ENCODE peak calls at places on chromosomes 1 and 21, in five cellular contexts. E is A549, B is HepG2, H is neuronal stem cell, J is aorta. R is an unnamed sample.

GRCh38 chr1:43529206-43529731 is 1.4 kb upstream of the PTPRF start:
- DNase-seq in J (peak; percentile 88), B (peak; percentile 82), H (peak; percentile 89), E (peak; percentile 87), R (peak; percentile 91)

GRCh38 chr1:173056355-173056754 is 5.6 kb upstream of the TNFSF18 start:
- DNase-seq in B (no peak), H (no peak), E (no peak), J (no peak), R (no peak)

GRCh38 chr1:209727286-209727685 is 22.6 kb downstream of the HSD11B1 start:
- DNase-seq in E (no peak), J (no peak), H (no peak), B (no peak), R (no peak)

GRCh38 chr1:110084226-110085078 is 14.0 kb upstream of the ALX3 start:
- DNase-seq in E (no peak), J (peak; percentile 72), H (no peak), B (no peak), R (peak; percentile 52)

GRCh38 chr1:41673806-41674205 is 189.3 kb upstream of the EDN2 start:
- DNase-seq in J (no peak), B (no peak), E (no peak), H (no peak), R (no peak)

GRCh38 chr1:101002551-101002950 is 23.0 kb downstream of the DPH5 start:
- DNase-seq in E (no peak), J (no peak), H (no peak), B (no peak), R (peak; percentile 18)

GRCh38 chr1:10361515-10361914 is 37.3 kb upstream of the PGD start:
- DNase-seq in H (no peak), E (no peak), B (no peak), J (no peak), R (no peak)

GRCh38 chr21:42706765-42707164 is 53.3 kb downstream of the PDE9A start:
- DNase-seq in J (no peak), H (no peak), E (no peak), B (no peak), R (no peak)

GRCh38 chr1:102110591-102110990 is 113.9 kb upstream of the OLFM3 start:
- DNase-seq in B (no peak), J (no peak), H (no peak), E (no peak), R (no peak)

GRCh38 chr1:201328576-201328975 is 45.3 kb downstream of the PKP1 start:
- DNase-seq in E (no peak), J (peak; percentile 7), B (no peak), H (no peak), R (peak; percentile 45)

GRCh38 chr1:183356534-183357182 is 61.5 kb downstream of the NMNAT2 start:
- DNase-seq in J (no peak), E (no peak), B (no peak), H (no peak), R (no peak)

GRCh38 chr1:118989006-118989736 is 1.0 kb upstream of the TBX15 start:
- DNase-seq in B (no peak), J (no peak), H (no peak), E (no peak), R (no peak)

GRCh38 chr1:89952021-89952995 is 42.6 kb upstream of the ZNF326 start:
- DNase-seq in E (peak; percentile 46), H (no peak), B (no peak), J (no peak), R (peak; percentile 27)

GRCh38 chr21:32315511-32316362 is 17.1 kb downstream of the MRAP start:
- DNase-seq in E (no peak), J (no peak), B (peak; percentile 24), H (no peak), R (no peak)

GRCh38 chr21:27475363-27475955 is 508.6 kb upstream of the ADAMTS5 start:
- DNase-seq in B (no peak), E (no peak), H (no peak), J (no peak), R (peak; percentile 62)

GRCh38 chr1:109933856-109934711 is 23.4 kb downstream of the CSF1 start:
- DNase-seq in J (no peak), H (no peak), E (no peak), B (peak; percentile 55), R (no peak)

GRCh38 chr1:15399710-15400109 is 10.0 kb upstream of the EFHD2 start:
- DNase-seq in H (no peak), B (no peak), J (no peak), E (no peak), R (no peak)

GRCh38 chr21:9737871-9738520 is 783.4 kb upstream of the TPTE start:
- DNase-seq in E (no peak), B (no peak), J (no peak), H (no peak), R (no peak)

GRCh38 chr1:194538453-194538852 is 1352.0 kb upstream of the B3GALT2 start:
- DNase-seq in E (no peak), B (no peak), H (no peak), J (no peak), R (no peak)

GRCh38 chr1:240611619-240612490 is at the start of gene GREM2:
- DNase-seq in B (no peak), H (peak; percentile 56), E (peak; percentile 31), J (peak; percentile 48), R (peak; percentile 86)

GRCh38 chr1:43276673-43277072 is 6.9 kb downstream of the TMEM125 start:
- DNase-seq in H (no peak), E (no peak), B (peak; percentile 87), J (no peak), R (no peak)

GRCh38 chr1:235775461-235775860 is 91.2 kb downstream of the LYST start:
- DNase-seq in J (no peak), B (no peak), E (no peak), H (no peak), R (no peak)

GRCh38 chr1:59007429-59007819 is 223.6 kb upstream of the JUN start:
- DNase-seq in J (no peak), E (no peak), H (no peak), B (no peak), R (no peak)

GRCh38 chr1:192171123-192171522 is 12.9 kb downstream of the RGS18 start:
- DNase-seq in B (no peak), H (no peak), E (no peak), J (no peak), R (no peak)

GRCh38 chr1:182069028-182069466 is 7.5 kb upstream of the ZNF648 start:
- DNase-seq in J (no peak), H (peak; percentile 64), B (peak; percentile 42), E (peak; percentile 60), R (peak; percentile 82)

DNA sequence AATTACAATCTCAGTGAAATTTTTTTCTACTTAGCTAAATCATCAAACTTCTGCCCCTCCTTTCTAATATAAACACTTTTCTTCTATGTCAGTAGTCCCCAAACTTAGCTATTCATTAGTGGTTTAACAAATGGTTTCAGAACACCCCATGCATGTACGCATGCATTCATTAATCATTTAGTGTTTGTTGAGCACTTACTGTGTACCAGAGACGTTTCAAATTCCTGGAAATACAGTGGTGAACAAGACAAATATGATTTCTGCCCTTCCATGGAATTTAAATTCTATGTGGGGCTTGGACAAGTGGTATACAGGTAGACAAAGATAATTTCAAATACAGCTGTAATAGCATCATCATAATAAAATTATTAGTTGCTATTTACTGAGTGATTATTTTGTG is 1.5 kb downstream of the ZBTB40 start:
- DNase-seq in B (no peak), E (no peak), J (no peak), H (no peak), R (no peak)
- H3K4me3 ChIP-seq in B (peak overlapping the region; percentile 96), E (peak overlapping the region; percentile 72), J (no peak overlapping the region), H (no peak overlapping the region), R (no peak overlapping the region)

DNA sequence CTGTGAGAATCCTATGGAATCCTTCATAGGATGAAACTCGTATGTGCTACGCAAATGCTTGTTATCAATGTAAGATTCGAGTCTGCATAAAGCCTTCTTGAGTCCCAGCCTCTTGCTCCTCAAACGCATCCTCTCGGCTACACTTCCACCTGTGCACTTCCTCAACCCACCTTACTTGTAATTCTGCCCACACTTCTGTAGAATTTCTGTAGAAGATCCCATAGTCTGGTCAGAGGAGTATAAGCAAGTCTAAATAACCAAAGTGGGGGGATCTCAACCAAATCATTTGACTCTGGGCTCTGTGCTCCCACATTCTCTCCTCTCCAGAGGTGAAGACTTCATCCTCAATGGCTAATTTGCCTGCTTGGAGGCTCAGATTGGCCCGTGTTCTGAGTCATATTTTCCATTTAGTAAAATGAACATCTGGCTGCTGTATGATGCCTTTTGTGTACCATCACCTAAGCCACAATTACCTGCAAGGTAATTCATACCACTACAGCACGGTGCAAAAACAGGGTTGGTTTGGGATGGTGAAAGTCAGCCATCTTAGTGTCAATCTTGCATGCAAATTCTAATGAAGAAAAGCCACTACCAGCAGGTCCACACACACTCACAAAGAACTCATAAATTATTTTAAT is 63.2 kb downstream of the ITPKB start:
- DNase-seq in B (no peak), E (no peak), J (no peak), H (no peak), R (no peak)
- H3K4me1 ChIP-seq in B (peaks cover 5% of the 10 kb centered on the region), E (peaks cover 11% of the 10 kb centered on the region), J (peaks cover 6% of the 10 kb centered on the region), H (peaks cover 17% of the 10 kb centered on the region), R (peaks cover 18% of the 10 kb centered on the region)

GRCh38 chr1:93880731-93881130 is 1.7 kb upstream of the DNTTIP2 start:
- DNase-seq in B (no peak), H (no peak), J (no peak), E (no peak), R (no peak)

GRCh38 chr1:93878889-93879586 is at the start of gene DNTTIP2:
- DNase-seq in H (peak; percentile 89), E (peak; percentile 85), B (peak; percentile 87), J (peak; percentile 95), R (peak; percentile 93)

GRCh38 chr1:93878501-93878888 is 511 bp downstream of the DNTTIP2 start:
- DNase-seq in J (peak; percentile 59), B (peak; percentile 9), E (peak; percentile 50), H (no peak), R (peak; percentile 18)

GRCh38 chr1:93876284-93876683 is 2.7 kb downstream of the DNTTIP2 start:
- DNase-seq in B (no peak), J (no peak), H (no peak), E (no peak), R (no peak)

DNA sequence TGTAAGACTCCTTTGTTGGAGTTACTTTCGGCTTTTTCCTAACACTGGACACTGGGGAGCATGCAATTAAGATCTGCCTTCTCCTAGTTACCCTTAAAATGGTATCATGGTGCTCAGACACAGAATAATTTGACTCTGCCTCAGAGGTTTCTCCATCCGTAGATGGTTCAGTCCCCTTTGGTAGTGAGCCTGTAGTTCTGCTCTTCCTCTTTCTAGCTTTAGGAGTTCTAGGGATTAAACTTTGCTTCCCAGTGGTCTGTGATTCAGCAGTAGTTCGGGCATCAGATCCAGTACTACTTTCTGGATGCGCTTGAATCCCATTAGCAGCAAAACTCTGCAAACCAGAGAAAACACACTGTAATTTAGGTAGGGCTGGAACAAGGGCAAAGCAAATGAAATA is 1.5 kb downstream of the DNTTIP2 start:
- DNase-seq in J (no peak), H (no peak), E (no peak), B (no peak), R (no peak)
- H3K4me3 ChIP-seq in J (no peak overlapping the region), H (peak overlapping the region; percentile 78), E (peak overlapping the region; percentile 93), B (peak overlapping the region; percentile 84), R (no peak overlapping the region)

GRCh38 chr1:1435911-1436633 is 582 bp downstream of the VWA1 start:
- DNase-seq in E (no peak), J (no peak), H (no peak), B (no peak), R (no peak)

GRCh38 chr1:1436634-1437032 is 1.1 kb downstream of the VWA1 start:
- DNase-seq in H (no peak), E (no peak), B (no peak), J (no peak), R (no peak)

GRCh38 chr1:1438531-1439381 is 3.3 kb downstream of the VWA1 start:
- DNase-seq in E (no peak), H (no peak), B (no peak), J (no peak), R (no peak)

GRCh38 chr1:1437904-1438376 is 2.5 kb downstream of the VWA1 start:
- DNase-seq in H (no peak), E (peak; percentile 62), J (no peak), B (peak; percentile 91), R (no peak)

GRCh38 chr1:1437033-1437903 is 1.8 kb downstream of the VWA1 start:
- DNase-seq in E (no peak), H (no peak), B (no peak), J (no peak), R (no peak)
- H3K4me1 ChIP-seq in E (peaks cover 45% of the 10 kb centered on the region), H (peaks cover 56% of the 10 kb centered on the region), B (peaks cover 57% of the 10 kb centered on the region), J (no peaks in the 10 kb centered on the region), R (peaks cover 35% of the 10 kb centered on the region)